ENCODE peak calls at places on chromosomes 11 and 22, in six cellular contexts. One of them, this sample, is unnamed.

GRCh38 chr22:39927544-39927943 is 26.7 kb downstream of the GRAP2 start:
- DNase-seq in HCT116: no peak
- DNase-seq in NT2/D1: no peak
- DNase-seq in GM12878: no peak
- DNase-seq in H1: no peak
- DNase-seq in HepG2: peak
- DNase-seq in this sample: peak

GRCh38 chr11:9626778-9627394 is 37.0 kb upstream of the SWAP70 start:
- DNase-seq in HCT116: no peak
- DNase-seq in GM12878: no peak
- DNase-seq in NT2/D1: peak
- DNase-seq in H1: peak
- DNase-seq in HepG2: no peak
- DNase-seq in this sample: no peak

GRCh38 chr11:132353255-132353654 is 982.8 kb downstream of the NTM start:
- DNase-seq in HepG2: no peak
- DNase-seq in HCT116: no peak
- DNase-seq in NT2/D1: no peak
- DNase-seq in GM12878: no peak
- DNase-seq in H1: no peak
- DNase-seq in this sample: no peak

GRCh38 chr22:47166446-47167016 is 404.1 kb downstream of the TBC1D22A start:
- DNase-seq in H1: no peak
- DNase-seq in NT2/D1: no peak
- DNase-seq in HCT116: no peak
- DNase-seq in HepG2: no peak
- DNase-seq in GM12878: no peak
- DNase-seq in this sample: no peak

GRCh38 chr11:124801014-124801413 is 808 bp upstream of the MSANTD2 start:
- DNase-seq in GM12878: no peak
- DNase-seq in HCT116: no peak
- DNase-seq in NT2/D1: no peak
- DNase-seq in H1: no peak
- DNase-seq in HepG2: no peak
- DNase-seq in this sample: no peak

GRCh38 chr11:32464078-32464477 is 28.7 kb upstream of the WT1 start:
- DNase-seq in HepG2: no peak
- DNase-seq in GM12878: no peak
- DNase-seq in H1: no peak
- DNase-seq in NT2/D1: no peak
- DNase-seq in HCT116: no peak
- DNase-seq in this sample: no peak

GRCh38 chr11:121930004-121930965 is 185.7 kb downstream of the BLID start:
- DNase-seq in H1: no peak
- DNase-seq in NT2/D1: no peak
- DNase-seq in HCT116: no peak
- DNase-seq in HepG2: no peak
- DNase-seq in GM12878: peak
- DNase-seq in this sample: no peak

GRCh38 chr11:71304491-71304890 is 52.1 kb upstream of the SHANK2 start:
- DNase-seq in NT2/D1: no peak
- DNase-seq in GM12878: no peak
- DNase-seq in H1: no peak
- DNase-seq in HepG2: no peak
- DNase-seq in HCT116: no peak
- DNase-seq in this sample: no peak

GRCh38 chr11:72736452-72737069 is 15.6 kb downstream of the ARAP1 start:
- DNase-seq in GM12878: no peak
- DNase-seq in HepG2: no peak
- DNase-seq in HCT116: peak
- DNase-seq in H1: no peak
- DNase-seq in NT2/D1: no peak
- DNase-seq in this sample: peak

GRCh38 chr22:33049125-33049729 is 9.0 kb downstream of the SYN3 start:
- DNase-seq in H1: no peak
- DNase-seq in HCT116: peak
- DNase-seq in HepG2: peak
- DNase-seq in GM12878: peak
- DNase-seq in NT2/D1: no peak
- DNase-seq in this sample: peak

GRCh38 chr11:6693342-6694228 is 10.4 kb upstream of the MRPL17 start:
- DNase-seq in NT2/D1: no peak
- DNase-seq in HepG2: no peak
- DNase-seq in GM12878: no peak
- DNase-seq in HCT116: peak
- DNase-seq in H1: no peak
- DNase-seq in this sample: no peak

GRCh38 chr11:130145975-130146776 is 13.4 kb upstream of the ST14 start:
- DNase-seq in HepG2: peak
- DNase-seq in GM12878: no peak
- DNase-seq in H1: peak
- DNase-seq in HCT116: peak
- DNase-seq in NT2/D1: no peak
- DNase-seq in this sample: no peak

GRCh38 chr11:2681408-2682145 is 18.2 kb downstream of the KCNQ1OT1 start:
- DNase-seq in NT2/D1: no peak
- DNase-seq in HCT116: no peak
- DNase-seq in GM12878: no peak
- DNase-seq in HepG2: no peak
- DNase-seq in H1: no peak
- DNase-seq in this sample: peak

GRCh38 chr11:84313830-84314359 is 1027.7 kb upstream of the CCDC90B start:
- DNase-seq in H1: no peak
- DNase-seq in HepG2: no peak
- DNase-seq in HCT116: no peak
- DNase-seq in GM12878: no peak
- DNase-seq in NT2/D1: no peak
- DNase-seq in this sample: no peak

GRCh38 chr22:19942886-19943664 is 1.5 kb upstream of the TXNRD2 start:
- DNase-seq in HepG2: peak
- DNase-seq in NT2/D1: no peak
- DNase-seq in H1: no peak
- DNase-seq in GM12878: no peak
- DNase-seq in HCT116: no peak
- DNase-seq in this sample: peak

GRCh38 chr11:104918113-104918824 is 20.0 kb upstream of the CASP12 start:
- DNase-seq in NT2/D1: no peak
- DNase-seq in HCT116: no peak
- DNase-seq in GM12878: no peak
- DNase-seq in H1: no peak
- DNase-seq in HepG2: no peak
- DNase-seq in this sample: no peak

GRCh38 chr11:116557261-116557660 is 215.5 kb downstream of the BUD13 start:
- DNase-seq in GM12878: no peak
- DNase-seq in HepG2: no peak
- DNase-seq in NT2/D1: no peak
- DNase-seq in H1: no peak
- DNase-seq in HCT116: no peak
- DNase-seq in this sample: no peak

GRCh38 chr22:42964994-42965699 is 49.8 kb downstream of the PACSIN2 start:
- DNase-seq in H1: no peak
- DNase-seq in HepG2: peak
- DNase-seq in NT2/D1: no peak
- DNase-seq in GM12878: no peak
- DNase-seq in HCT116: peak
- DNase-seq in this sample: no peak

GRCh38 chr11:45089251-45089650 is 57.2 kb upstream of the PRDM11 start:
- DNase-seq in GM12878: no peak
- DNase-seq in HCT116: no peak
- DNase-seq in NT2/D1: no peak
- DNase-seq in H1: no peak
- DNase-seq in HepG2: no peak
- DNase-seq in this sample: no peak

GRCh38 chr11:33160147-33160546 is 1.1 kb downstream of the CSTF3 start:
- DNase-seq in HCT116: no peak
- DNase-seq in GM12878: no peak
- DNase-seq in H1: no peak
- DNase-seq in HepG2: peak
- DNase-seq in NT2/D1: no peak
- DNase-seq in this sample: peak

GRCh38 chr22:37313376-37314314 is 31.3 kb downstream of the CYTH4 start:
- DNase-seq in NT2/D1: no peak
- DNase-seq in HepG2: no peak
- DNase-seq in GM12878: no peak
- DNase-seq in HCT116: no peak
- DNase-seq in H1: no peak
- DNase-seq in this sample: no peak

GRCh38 chr11:7552666-7553065 is 38.9 kb downstream of the PPFIBP2 start:
- DNase-seq in HCT116: no peak
- DNase-seq in NT2/D1: no peak
- DNase-seq in H1: no peak
- DNase-seq in HepG2: no peak
- DNase-seq in GM12878: no peak
- DNase-seq in this sample: no peak

GRCh38 chr11:68657021-68657780 is 27.1 kb upstream of the GAL start:
- DNase-seq in NT2/D1: no peak
- DNase-seq in HCT116: no peak
- DNase-seq in GM12878: no peak
- DNase-seq in H1: no peak
- DNase-seq in HepG2: no peak
- DNase-seq in this sample: no peak

GRCh38 chr11:20671856-20672546 is 2.6 kb downstream of the NELL1 start:
- DNase-seq in NT2/D1: no peak
- DNase-seq in GM12878: no peak
- DNase-seq in H1: no peak
- DNase-seq in HCT116: peak
- DNase-seq in HepG2: peak
- DNase-seq in this sample: peak

GRCh38 chr11:124313849-124314248 is at the start of gene OR8D1:
- DNase-seq in H1: no peak
- DNase-seq in HCT116: no peak
- DNase-seq in HepG2: no peak
- DNase-seq in NT2/D1: no peak
- DNase-seq in GM12878: no peak
- DNase-seq in this sample: no peak

DNA sequence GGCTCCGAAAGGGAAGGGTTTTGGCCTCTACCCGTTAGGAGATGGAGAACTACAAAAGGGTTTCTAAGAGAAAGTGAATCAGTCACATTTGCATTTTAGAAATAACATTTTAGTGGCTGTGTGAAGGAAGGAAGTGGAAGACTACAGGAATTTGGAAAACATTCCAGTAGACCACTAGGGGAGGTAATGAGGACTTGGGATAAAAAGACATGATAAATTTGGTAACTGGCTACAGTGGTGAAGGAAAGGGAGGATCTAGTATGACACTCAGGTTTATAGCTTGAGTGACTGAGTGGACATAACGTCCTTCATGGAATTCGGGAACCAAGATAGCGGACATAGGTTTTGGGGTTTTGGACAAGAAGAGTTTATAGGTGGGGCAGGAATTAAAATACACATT is 7.0 kb upstream of the RRM1 start:
- DNase-seq in GM12878: no peak
- DNase-seq in HCT116: no peak
- DNase-seq in HepG2: no peak
- DNase-seq in NT2/D1: no peak
- DNase-seq in H1: no peak
- DNase-seq in this sample: no peak
- TF ChIP-seq YY1 in GM12878: no peak
- TF ChIP-seq YY1 in HCT116: no peak
- TF ChIP-seq YY1 in HepG2: no peak
- TF ChIP-seq YY1 in NT2/D1: no peak
- TF ChIP-seq YY1 in H1: no peak
- TF ChIP-seq YY1 in this sample: no peak

GRCh38 chr11:42013656-42014201 is 554.3 kb upstream of the LRRC4C start:
- DNase-seq in HCT116: no peak
- DNase-seq in GM12878: no peak
- DNase-seq in H1: no peak
- DNase-seq in HepG2: no peak
- DNase-seq in NT2/D1: no peak
- DNase-seq in this sample: no peak
- TF ChIP-seq YY1 in HCT116: no peak
- TF ChIP-seq YY1 in GM12878: no peak
- TF ChIP-seq YY1 in H1: no peak
- TF ChIP-seq YY1 in HepG2: no peak
- TF ChIP-seq YY1 in NT2/D1: no peak
- TF ChIP-seq YY1 in this sample: no peak

GRCh38 chr11:13297308-13297916 is 19.8 kb downstream of the BMAL1 start:
- DNase-seq in NT2/D1: no peak
- DNase-seq in H1: no peak
- DNase-seq in HepG2: no peak
- DNase-seq in GM12878: no peak
- DNase-seq in HCT116: no peak
- DNase-seq in this sample: no peak

GRCh38 chr11:13292970-13293369 is 15.4 kb downstream of the BMAL1 start:
- DNase-seq in HCT116: no peak
- DNase-seq in H1: no peak
- DNase-seq in GM12878: no peak
- DNase-seq in NT2/D1: no peak
- DNase-seq in HepG2: no peak
- DNase-seq in this sample: no peak

GRCh38 chr11:13294178-13294577 is 16.6 kb downstream of the BMAL1 start:
- DNase-seq in NT2/D1: no peak
- DNase-seq in GM12878: no peak
- DNase-seq in HCT116: no peak
- DNase-seq in H1: no peak
- DNase-seq in HepG2: no peak
- DNase-seq in this sample: no peak

GRCh38 chr11:13297917-13298356 is 20.3 kb downstream of the BMAL1 start:
- DNase-seq in H1: no peak
- DNase-seq in HepG2: peak
- DNase-seq in HCT116: no peak
- DNase-seq in GM12878: no peak
- DNase-seq in NT2/D1: no peak
- DNase-seq in this sample: no peak

DNA sequence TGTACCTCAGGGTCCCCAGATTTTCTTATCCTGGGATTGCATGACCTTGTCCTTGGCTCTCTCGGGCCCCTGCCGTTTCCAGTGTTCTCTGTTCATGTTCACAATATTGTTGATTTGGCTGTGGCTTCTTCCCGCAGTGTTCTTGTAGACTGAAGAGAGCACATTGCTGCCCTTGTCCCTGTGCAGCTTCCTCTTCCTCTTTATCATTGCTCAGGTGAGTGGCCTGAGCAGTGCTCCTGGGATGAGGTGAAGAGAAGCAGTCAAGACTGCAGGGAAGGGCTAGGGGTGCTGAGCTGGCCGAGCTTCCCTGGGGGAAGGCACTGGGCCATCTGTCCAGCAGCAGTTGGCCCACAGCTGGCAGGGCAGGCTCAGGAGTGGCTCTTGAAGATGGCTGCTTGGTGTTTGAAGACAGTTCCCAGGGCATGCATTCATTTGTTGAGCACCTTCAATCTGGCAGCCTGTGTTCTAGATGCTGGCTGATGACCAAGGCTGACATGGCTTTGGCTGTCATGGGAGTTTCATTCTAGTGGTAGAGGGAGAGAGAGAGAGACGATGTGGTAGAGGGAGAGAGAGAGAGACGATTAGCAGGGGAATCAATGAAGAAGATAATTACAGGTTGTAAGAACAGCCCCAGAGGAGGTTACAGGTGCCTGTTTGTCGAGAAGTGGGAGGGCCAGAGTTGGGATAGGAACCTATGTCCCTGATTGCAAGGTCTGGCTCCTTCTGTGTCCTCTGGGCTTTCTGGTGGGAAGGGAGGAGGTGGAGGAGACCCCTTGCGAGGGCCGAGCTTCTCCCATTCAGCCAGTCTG is 17.4 kb downstream of the BMAL1 start:
- DNase-seq in NT2/D1: no peak
- DNase-seq in HepG2: no peak
- DNase-seq in GM12878: no peak
- DNase-seq in H1: no peak
- DNase-seq in HCT116: no peak
- DNase-seq in this sample: no peak
- TF ChIP-seq YY1 in NT2/D1: no peak
- TF ChIP-seq YY1 in HepG2: no peak
- TF ChIP-seq YY1 in GM12878: no peak
- TF ChIP-seq YY1 in H1: no peak
- TF ChIP-seq YY1 in HCT116: no peak
- TF ChIP-seq YY1 in this sample: no peak

GRCh38 chr11:36292311-36292722 is 3.1 kb upstream of the COMMD9 start:
- DNase-seq in HCT116: peak
- DNase-seq in NT2/D1: no peak
- DNase-seq in GM12878: peak
- DNase-seq in H1: no peak
- DNase-seq in HepG2: no peak
- DNase-seq in this sample: peak
- TF ChIP-seq YY1 in HCT116: no peak
- TF ChIP-seq YY1 in NT2/D1: no peak
- TF ChIP-seq YY1 in GM12878: peak
- TF ChIP-seq YY1 in H1: no peak
- TF ChIP-seq YY1 in HepG2: no peak
- TF ChIP-seq YY1 in this sample: no peak

This sample was measured in K562.